ENCODE peak calls at places on chromosomes 16 and 17, in ten cellular contexts. K is NCI-H1092; I is neural crest cell; B is activated CD8-positive, alpha-beta memory T cell treated with anti-CD3 and anti-CD28 coated beads for 1 hour; H is stimulated activated naive CD4-positive, alpha-beta T cell; P is activated naive CD8-positive, alpha-beta T cell treated with anti-CD3 and anti-CD28 coated beads for 36 hours; O is left lobe of liver; Z is GM10248; A is psoas muscle; D is adipocyte. R is an unnamed sample.

GRCh38 chr17:50099003-50099402 is 3.9 kb downstream of the PDK2 start:
- DNase-seq in K (no peak), I (no peak), B (no peak), H (no peak), P (no peak), O (no peak), Z (no peak), A (no peak), D (no peak), R (peak; percentile 76)

GRCh38 chr16:56708418-56708817 is 21.5 kb upstream of the NUP93 start:
- DNase-seq in K (no peak), I (no peak), B (no peak), H (no peak), P (peak; percentile 28), O (no peak), Z (no peak), A (no peak), D (no peak), R (no peak)

GRCh38 chr17:33519692-33520091 is 226.6 kb upstream of the ASIC2 start:
- DNase-seq in K (no peak), I (no peak), B (no peak), H (no peak), P (no peak), O (no peak), Z (no peak), A (no peak), D (no peak), R (no peak)

GRCh38 chr16:4316103-4316731 is 350 bp downstream of the GLIS2 start:
- DNase-seq in K (peak; percentile 20), I (no peak), B (no peak), H (no peak), P (no peak), O (no peak), Z (no peak), A (no peak), D (peak; percentile 74), R (no peak)

GRCh38 chr17:77738666-77739531 is 219.6 kb upstream of the TNRC6C start:
- DNase-seq in K (no peak), I (no peak), B (no peak), H (no peak), P (no peak), O (peak; percentile 19), Z (no peak), A (no peak), D (no peak), R (no peak)

GRCh38 chr16:49273771-49274170 is 7.9 kb downstream of the CBLN1 start:
- DNase-seq in K (no peak), I (no peak), B (no peak), H (no peak), P (no peak), O (no peak), Z (no peak), A (no peak), D (no peak), R (peak; percentile 97)

GRCh38 chr17:41837761-41838538 is at the start of gene KLHL10:
- DNase-seq in K (no peak), I (no peak), B (no peak), H (no peak), P (no peak), O (no peak), Z (no peak), A (no peak), D (no peak), R (no peak)

GRCh38 chr16:11734025-11734652 is 8.5 kb downstream of the TXNDC11 start:
- DNase-seq in K (no peak), I (no peak), B (no peak), H (no peak), P (no peak), O (no peak), Z (peak; percentile 51), A (no peak), D (no peak), R (no peak)